ENCODE peak calls at places on chromosomes 5 and 9, in four cellular contexts. F is anterior cingulate cortex, B is NCI-H1694, C is GM23248. A is an unnamed sample.

GRCh38 chr9:81077572-81077971 is 611.8 kb downstream of the TLE1 start:
- DNase-seq in F (no peak), B (no peak), C (no peak), A (no peak)

GRCh38 chr9:123722378-123722777 is 207.5 kb downstream of the DENND1A start:
- DNase-seq in F (no peak), B (no peak), C (no peak), A (no peak)

GRCh38 chr9:5587024-5587423 is 41.9 kb upstream of the RIC1 start:
- DNase-seq in F (no peak), B (no peak), C (peak), A (peak)

GRCh38 chr5:111735829-111736228 is 21.2 kb downstream of the NREP start:
- DNase-seq in F (no peak), B (no peak), C (peak), A (peak)

GRCh38 chr5:139061856-139062255 is 136.3 kb downstream of the SIL1 start:
- DNase-seq in F (no peak), B (no peak), C (no peak), A (no peak)

GRCh38 chr9:18668944-18669343 is 195.0 kb downstream of the ADAMTSL1 start:
- DNase-seq in F (no peak), B (no peak), C (no peak), A (no peak)

GRCh38 chr5:107724642-107725041 is 53.9 kb upstream of the EFNA5 start:
- DNase-seq in F (no peak), B (no peak), C (no peak), A (no peak)

GRCh38 chr9:121827251-121827967 is 176.0 kb downstream of the DAB2IP start:
- DNase-seq in F (no peak), B (no peak), C (no peak), A (no peak)

GRCh38 chr9:130390371-130390770 is 54.4 kb upstream of the ASS1 start:
- DNase-seq in F (no peak), B (no peak), C (no peak), A (no peak)

GRCh38 chr9:137305060-137305787 is 3.2 kb upstream of the NRARP start:
- DNase-seq in F (no peak), B (no peak), C (peak), A (no peak)

GRCh38 chr5:175796536-175797499 is 74.6 kb upstream of the CPLX2 start:
- DNase-seq in F (peak), B (peak), C (peak), A (peak)

GRCh38 chr9:2574215-2574614 is 47.4 kb upstream of the VLDLR start:
- DNase-seq in F (no peak), B (no peak), C (peak), A (peak)

GRCh38 chr5:141349917-141350619 is at the start of gene PCDHGB1:
- DNase-seq in F (no peak), B (peak), C (peak), A (peak)

GRCh38 chr9:74783408-74783807 is 104.3 kb downstream of the TRPM6 start:
- DNase-seq in F (no peak), B (no peak), C (peak), A (peak)

A was measured in ELR.